ENCODE peak calls at places on chromosome 4, in eight cellular contexts. K is stimulated activated CD4-positive, alpha-beta T cell treated with anti-CD3 and anti-CD28 coated beads, Interleukin-15, amount 100 ng/mL, for 1 hour; T is hypothalamus; A is SK-MEL-5; Y is OCI-LY7; E is NCI-H1694; B is posterior cingulate gyrus; S is right atrium auricular region. N is an unnamed sample.

GRCh38 chr4:74671074-74671698 is 123.1 kb downstream of the BTC start:
- DNase-seq in K (peak; percentile 5), T (no peak), A (peak; percentile 60), Y (peak; percentile 15), E (no peak), B (no peak), S (no peak), N (peak; percentile 86)

GRCh38 chr4:163895369-163896005 is 401.0 kb downstream of the TMA16 start:
- DNase-seq in K (no peak), T (no peak), A (no peak), Y (no peak), E (no peak), B (no peak), S (no peak), N (peak; percentile 20)

GRCh38 chr4:143667461-143667860 is 33.0 kb downstream of the FREM3 start:
- DNase-seq in K (no peak), T (peak; percentile 1), A (peak; percentile 61), Y (no peak), E (peak; percentile 28), B (no peak), S (peak; percentile 61), N (no peak)

GRCh38 chr4:6493668-6494304 is 21.4 kb upstream of the PPP2R2C start:
- DNase-seq in K (no peak), T (no peak), A (no peak), Y (no peak), E (no peak), B (peak; percentile 85), S (no peak), N (no peak)

GRCh38 chr4:36573441-36573840 is 292.0 kb downstream of the DTHD1 start:
- DNase-seq in K (no peak), T (no peak), A (no peak), Y (no peak), E (no peak), B (no peak), S (no peak), N (no peak)

GRCh38 chr4:152515678-152516077 is 20.2 kb downstream of the FBXW7 start:
- DNase-seq in K (no peak), T (no peak), A (no peak), Y (no peak), E (no peak), B (peak; percentile 67), S (no peak), N (no peak)

GRCh38 chr4:116275006-116275405 is 810.4 kb downstream of the TRAM1L1 start:
- DNase-seq in K (no peak), T (no peak), A (no peak), Y (no peak), E (no peak), B (peak; percentile 70), S (no peak), N (no peak)

GRCh38 chr4:106985830-106986229 is 50.3 kb downstream of the DKK2 start:
- DNase-seq in K (no peak), T (no peak), A (no peak), Y (no peak), E (no peak), B (no peak), S (no peak), N (peak; percentile 1)

GRCh38 chr4:120927758-120928409 is 5.4 kb upstream of the PRDM5 start:
- DNase-seq in K (no peak), T (no peak), A (no peak), Y (no peak), E (no peak), B (no peak), S (no peak), N (no peak)

GRCh38 chr4:169147217-169147616 is 123.5 kb downstream of the SH3RF1 start:
- DNase-seq in K (no peak), T (no peak), A (no peak), Y (no peak), E (no peak), B (no peak), S (no peak), N (no peak)

GRCh38 chr4:185004562-185005208 is 13.6 kb upstream of the HELT start:
- DNase-seq in K (no peak), T (peak; percentile 16), A (peak; percentile 84), Y (no peak), E (no peak), B (peak; percentile 87), S (no peak), N (no peak)